ENCODE peak calls at places on chromosomes 16 and 17, in five cellular contexts. Q, T, S, C and E are unnamed samples.

GRCh38 chr17:8855477-8856204 is 11.8 kb downstream of the PIK3R6 start:
- DNase-seq in Q (no peak), T (no peak), C (no peak), S (no peak), E (no peak)

GRCh38 chr17:65855245-65855644 is 293.8 kb upstream of the AXIN2 start:
- DNase-seq in S (peak; percentile 43), T (no peak), C (no peak), Q (peak; percentile 21), E (peak; percentile 38)

GRCh38 chr16:71645450-71645849 is 19.5 kb downstream of the MARVELD3 start:
- DNase-seq in Q (peak; percentile 70), T (no peak), S (peak; percentile 23), C (no peak), E (peak; percentile 40)

GRCh38 chr17:82881292-82881823 is 41.5 kb upstream of the ZNF750 start:
- DNase-seq in S (no peak), T (no peak), C (no peak), Q (no peak), E (no peak)

GRCh38 chr16:14454391-14454790 is 175.7 kb downstream of the PARN start:
- DNase-seq in C (no peak), S (no peak), Q (no peak), T (no peak), E (peak; percentile 39)

GRCh38 chr16:46970089-46970488 is 3.4 kb downstream of the DNAJA2 start:
- DNase-seq in Q (no peak), T (no peak), C (peak; percentile 50), S (no peak), E (no peak)

GRCh38 chr17:7347630-7348477 is 4.1 kb upstream of the KCTD11 start:
- DNase-seq in S (no peak), Q (no peak), T (no peak), C (no peak), E (no peak)

GRCh38 chr16:83136924-83137323 is 510.2 kb downstream of the CDH13 start:
- DNase-seq in Q (no peak), S (no peak), C (no peak), T (no peak), E (no peak)

GRCh38 chr16:78551487-78552085 is 452.1 kb downstream of the WWOX start:
- DNase-seq in C (no peak), Q (peak; percentile 71), T (peak; percentile 42), S (no peak), E (no peak)

GRCh38 chr16:51465026-51465425 is 314.0 kb upstream of the SALL1 start:
- DNase-seq in Q (no peak), T (no peak), S (no peak), C (no peak), E (peak; percentile 18)

GRCh38 chr17:4600563-4600962 is 16.2 kb downstream of the SMTNL2 start:
- DNase-seq in S (peak; percentile 71), Q (peak; percentile 47), C (no peak), T (no peak), E (no peak)

GRCh38 chr17:34054495-34054894 is 200.6 kb upstream of the CCL2 start:
- DNase-seq in Q (no peak), T (no peak), C (no peak), S (no peak), E (no peak)

GRCh38 chr17:28125530-28126382 is 83.3 kb downstream of the NLK start:
- DNase-seq in Q (no peak), C (peak; percentile 18), S (no peak), T (no peak), E (no peak)

GRCh38 chr17:180380-181212 is 854 bp downstream of the DOC2B start:
- DNase-seq in T (no peak), C (no peak), Q (peak; percentile 56), S (peak; percentile 34), E (no peak)

GRCh38 chr16:3909791-3910583 is 29.5 kb upstream of the CREBBP start:
- DNase-seq in C (no peak), S (no peak), Q (peak; percentile 29), T (no peak), E (no peak)

GRCh38 chr17:5770556-5771270 is 186.4 kb upstream of the NLRP1 start:
- DNase-seq in C (no peak), Q (no peak), T (no peak), S (no peak), E (no peak)

GRCh38 chr17:14301761-14302401 is 1.0 kb downstream of the HS3ST3B1 start:
- DNase-seq in T (peak; percentile 55), C (peak; percentile 31), Q (no peak), S (peak; percentile 47), E (peak; percentile 61)

GRCh38 chr16:16005725-16006124 is 56.3 kb downstream of the ABCC1 start:
- DNase-seq in C (no peak), T (no peak), Q (no peak), S (no peak), E (no peak)

GRCh38 chr17:38434178-38434665 is 6.0 kb downstream of the ARHGAP23 start:
- DNase-seq in C (no peak), S (no peak), T (no peak), Q (no peak), E (no peak)

GRCh38 chr17:50956750-50957523 is 90.8 kb upstream of the TOB1 start:
- DNase-seq in Q (peak; percentile 89), S (peak; percentile 78), C (peak; percentile 71), T (peak; percentile 71), E (peak; percentile 65)

GRCh38 chr17:52024296-52024870 is 134.1 kb downstream of the CA10 start:
- DNase-seq in Q (no peak), T (no peak), C (no peak), S (no peak), E (peak; percentile 20)

GRCh38 chr16:8127096-8127495 is 463.2 kb downstream of the TMEM114 start:
- DNase-seq in C (no peak), T (no peak), S (no peak), Q (no peak), E (no peak)

GRCh38 chr16:9003322-9003721 is 39.6 kb upstream of the USP7 start:
- DNase-seq in Q (no peak), C (no peak), S (peak; percentile 52), T (peak; percentile 59), E (no peak)

GRCh38 chr16:318628-319027 is 33.9 kb downstream of the AXIN1 start:
- DNase-seq in Q (peak; percentile 90), T (no peak), S (no peak), C (no peak), E (no peak)
- TF ChIP-seq CTCF in Q (peak; percentile 84), T (no peak), S (peak; percentile 10), C (no peak), E (no peak)

GRCh38 chr16:84823484-84823883 is 3.7 kb downstream of the CRISPLD2 start:
- DNase-seq in Q (no peak), C (no peak), S (no peak), T (no peak), E (peak; percentile 84)
- H3K4me3 ChIP-seq in Q (no peak overlapping the region), C (no peak overlapping the region), S (no peak overlapping the region), T (no peak overlapping the region), E (no peak overlapping the region)

DNA sequence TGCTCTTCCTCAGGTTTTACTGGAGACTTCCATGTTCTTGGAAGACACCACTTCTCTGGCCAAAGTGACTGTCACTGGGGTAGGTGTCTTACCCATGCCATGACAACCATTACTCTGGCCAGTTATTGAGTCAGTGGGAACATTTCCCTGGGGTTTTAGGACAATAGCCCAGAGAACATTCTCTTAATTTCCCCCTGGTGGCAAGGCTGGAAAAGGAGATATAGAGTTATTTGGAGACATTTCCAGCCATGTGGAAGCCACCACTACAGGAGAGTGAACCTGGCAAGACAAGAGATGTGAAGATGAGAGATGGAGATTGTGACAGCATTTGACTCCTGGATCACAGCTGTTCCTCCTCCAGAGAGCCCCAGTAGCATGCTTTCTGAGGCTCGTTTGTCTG is 106.2 kb downstream of the CDK5R1 start:
- DNase-seq in S (no peak), C (no peak), T (no peak), Q (peak; percentile 37), E (no peak)
- TF ChIP-seq CTCF in S (no peak), C (no peak), T (no peak), Q (peak; percentile 12), E (no peak)

GRCh38 chr17:40558651-40559015 is 6.6 kb downstream of the CCR7 start:
- DNase-seq in T (no peak), C (no peak), S (no peak), Q (no peak), E (no peak)
- H3K4me3 ChIP-seq in T (no peak overlapping the region), C (no peak overlapping the region), S (no peak overlapping the region), Q (no peak overlapping the region), E (no peak overlapping the region)

DNA sequence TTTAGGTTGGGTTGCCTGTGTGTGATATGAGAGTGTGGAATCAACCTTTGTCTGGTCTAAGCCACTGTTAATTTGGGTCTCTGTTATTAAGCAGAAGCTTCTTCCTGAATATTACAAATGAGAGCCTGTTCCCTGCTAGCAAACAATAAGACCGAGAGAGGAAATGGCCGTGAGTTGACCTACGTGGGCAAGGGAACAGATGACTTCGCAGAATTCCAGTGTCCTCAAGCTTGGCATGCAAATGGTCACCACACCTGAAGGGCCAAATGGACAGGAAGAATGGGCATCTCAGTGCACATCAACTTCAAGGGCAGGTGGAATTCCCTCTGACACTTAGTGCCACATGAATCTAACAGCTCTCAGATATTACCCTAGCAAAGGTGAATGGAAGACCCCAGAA is 250.8 kb upstream of the FOXF1 start:
- DNase-seq in Q (no peak), T (no peak), C (no peak), S (no peak), E (no peak)
- TF ChIP-seq CTCF in Q (no peak), T (no peak), C (no peak), S (no peak), E (no peak)

GRCh38 chr16:49757744-49758069 is 98.2 kb downstream of the ZNF423 start:
- DNase-seq in Q (peak; percentile 48), S (no peak), C (no peak), T (no peak), E (no peak)

GRCh38 chr16:49754495-49755290 is 101.2 kb downstream of the ZNF423 start:
- DNase-seq in Q (peak; percentile 77), S (peak; percentile 53), T (no peak), C (no peak), E (peak; percentile 65)

GRCh38 chr16:49755716-49756115 is 100.2 kb downstream of the ZNF423 start:
- DNase-seq in S (no peak), C (no peak), T (no peak), Q (no peak), E (no peak)

GRCh38 chr16:49756971-49757743 is 98.8 kb downstream of the ZNF423 start:
- DNase-seq in C (no peak), T (no peak), Q (no peak), S (peak; percentile 21), E (peak; percentile 71)

GRCh38 chr16:49755291-49755611 is 100.7 kb downstream of the ZNF423 start:
- DNase-seq in C (no peak), T (no peak), Q (peak; percentile 59), S (peak; percentile 64), E (peak; percentile 58)
- H3K4me3 ChIP-seq in C (no peak overlapping the region), T (peak overlapping the region; percentile 23), Q (peak overlapping the region; percentile 38), S (peak overlapping the region; percentile 11), E (peak overlapping the region; percentile 46)

DNA sequence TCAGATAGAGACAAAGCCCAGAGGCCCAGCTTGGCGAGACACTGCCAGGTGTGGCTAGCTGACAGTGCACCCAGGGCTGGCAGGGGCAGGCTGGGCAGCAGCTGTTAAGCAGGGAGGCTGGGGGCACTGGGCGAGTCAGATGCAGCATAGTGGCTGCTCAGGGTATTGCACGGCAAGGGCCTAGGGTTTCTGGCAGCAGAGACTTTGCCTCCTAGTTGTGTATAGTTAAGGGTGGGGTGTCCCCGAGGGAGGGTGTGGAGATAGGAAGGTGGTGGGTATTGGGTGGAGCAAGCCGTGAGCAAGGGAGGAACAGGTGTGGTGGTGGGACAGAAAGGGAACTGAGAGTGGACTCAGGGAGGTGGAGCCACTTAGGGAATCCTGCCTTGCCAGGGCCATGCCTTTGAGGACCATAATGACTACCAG is 66.0 kb downstream of the SMPD3 start:
- DNase-seq in T (no peak), S (no peak), C (no peak), Q (peak; percentile 68), E (no peak)
- TF ChIP-seq CTCF in T (peak; percentile 39), S (no peak), C (peak; percentile 23), Q (peak; percentile 57), E (peak; percentile 20)

GRCh38 chr17:80529104-80529903 is 15.3 kb upstream of the RPTOR start:
- DNase-seq in Q (no peak), S (no peak), C (no peak), T (no peak), E (no peak)
- H3K4me3 ChIP-seq in Q (no peak overlapping the region), S (no peak overlapping the region), C (no peak overlapping the region), T (no peak overlapping the region), E (no peak overlapping the region)